ENCODE peak calls at places on chromosomes 2 and 18, in seven cellular contexts. C, K, V, D, M, J and Z are unnamed samples.
A peak's percentile ranks its signal among the peaks of the same experiment; 100 is the strongest.

GRCh38 chr2:54538537-54538936 is 82.4 kb downstream of the SPTBN1 start:
- DNase-seq in C (no peak), K (no peak), V (no peak), D (no peak), M (no peak), J (no peak), Z (no peak)

GRCh38 chr2:108345941-108346340 is 31.8 kb upstream of the SULT1C4 start:
- DNase-seq in C (no peak), K (no peak), V (no peak), D (no peak), M (no peak), J (no peak), Z (no peak)

GRCh38 chr2:208207769-208208168 is 17.9 kb upstream of the C2orf80 start:
- DNase-seq in C (no peak), K (no peak), V (no peak), D (no peak), M (no peak), J (no peak), Z (no peak)

GRCh38 chr2:43018179-43019024 is 208.0 kb downstream of the ZFP36L2 start:
- DNase-seq in C (no peak), K (no peak), V (peak; percentile 92), D (peak; percentile 87), M (peak; percentile 99), J (peak; percentile 87), Z (peak; percentile 52)

GRCh38 chr18:6633370-6633769 is 96.1 kb upstream of the ARHGAP28 start:
- DNase-seq in C (no peak), K (no peak), V (no peak), D (no peak), M (no peak), J (no peak), Z (no peak)

GRCh38 chr2:65309699-65310098 is 82.1 kb downstream of the ACTR2 start:
- DNase-seq in C (no peak), K (no peak), V (no peak), D (no peak), M (no peak), J (no peak), Z (no peak)

GRCh38 chr2:68237976-68238580 is 14.3 kb downstream of the PPP3R1 start:
- DNase-seq in C (no peak), K (no peak), V (no peak), D (no peak), M (no peak), J (no peak), Z (no peak)

GRCh38 chr2:231665208-231665921 is 43.0 kb upstream of the PTMA start:
- DNase-seq in C (no peak), K (no peak), V (no peak), D (no peak), M (no peak), J (no peak), Z (no peak)

GRCh38 chr2:203959265-203960034 is 22.9 kb downstream of the ICOS start:
- DNase-seq in C (no peak), K (no peak), V (no peak), D (no peak), M (no peak), J (no peak), Z (no peak)

GRCh38 chr2:218992703-218993344 is 398 bp downstream of the CRYBA2 start:
- DNase-seq in C (no peak), K (no peak), V (no peak), D (no peak), M (no peak), J (no peak), Z (peak; percentile 65)

GRCh38 chr2:162403884-162404283 is 60.0 kb downstream of the GCA start:
- DNase-seq in C (no peak), K (no peak), V (no peak), D (no peak), M (peak; percentile 53), J (no peak), Z (no peak)

GRCh38 chr2:202135111-202135874 is 62.2 kb downstream of the KIAA2012 start:
- DNase-seq in C (no peak), K (peak; percentile 97), V (no peak), D (peak; percentile 76), M (peak; percentile 99), J (peak; percentile 80), Z (no peak)

GRCh38 chr2:217756375-217757107 is 246.3 kb downstream of the TNS1 start:
- DNase-seq in C (peak; percentile 96), K (no peak), V (no peak), D (peak; percentile 60), M (peak; percentile 68), J (no peak), Z (no peak)

GRCh38 chr18:8705941-8706544 is 687 bp downstream of the MTCL1 start:
- DNase-seq in C (peak; percentile 25), K (no peak), V (no peak), D (no peak), M (peak; percentile 24), J (no peak), Z (no peak)

GRCh38 chr2:106885981-106886915 is at the start of gene ST6GAL2:
- DNase-seq in C (peak; percentile 39), K (no peak), V (no peak), D (no peak), M (peak; percentile 29), J (peak; percentile 80), Z (peak; percentile 94)
- TF ChIP-seq CTCF in C (peak; percentile 18), K (no peak), V (no peak), D (no peak), M (no peak), J (no peak), Z (peak; percentile 60)

GRCh38 chr2:183359867-183360266 is 235.6 kb downstream of the NUP35 start:
- DNase-seq in C (no peak), K (no peak), V (no peak), D (no peak), M (peak; percentile 21), J (no peak), Z (no peak)
- TF ChIP-seq CTCF in C (peak; percentile 12), K (peak; percentile 5), V (no peak), D (no peak), M (peak; percentile 29), J (no peak), Z (peak; percentile 78)

GRCh38 chr18:45851196-45851925 is 25.9 kb downstream of the SIGLEC15 start:
- DNase-seq in C (no peak), K (no peak), V (no peak), D (no peak), M (no peak), J (no peak), Z (no peak)

GRCh38 chr18:45847119-45847518 is 21.6 kb downstream of the SIGLEC15 start:
- DNase-seq in C (no peak), K (no peak), V (no peak), D (no peak), M (no peak), J (no peak), Z (no peak)

GRCh38 chr18:45852631-45853030 is 27.2 kb downstream of the SIGLEC15 start:
- DNase-seq in C (no peak), K (no peak), V (no peak), D (no peak), M (peak; percentile 53), J (no peak), Z (no peak)

GRCh38 chr18:45849529-45849928 is 24.1 kb downstream of the SIGLEC15 start:
- DNase-seq in C (no peak), K (no peak), V (no peak), D (no peak), M (no peak), J (no peak), Z (no peak)

DNA sequence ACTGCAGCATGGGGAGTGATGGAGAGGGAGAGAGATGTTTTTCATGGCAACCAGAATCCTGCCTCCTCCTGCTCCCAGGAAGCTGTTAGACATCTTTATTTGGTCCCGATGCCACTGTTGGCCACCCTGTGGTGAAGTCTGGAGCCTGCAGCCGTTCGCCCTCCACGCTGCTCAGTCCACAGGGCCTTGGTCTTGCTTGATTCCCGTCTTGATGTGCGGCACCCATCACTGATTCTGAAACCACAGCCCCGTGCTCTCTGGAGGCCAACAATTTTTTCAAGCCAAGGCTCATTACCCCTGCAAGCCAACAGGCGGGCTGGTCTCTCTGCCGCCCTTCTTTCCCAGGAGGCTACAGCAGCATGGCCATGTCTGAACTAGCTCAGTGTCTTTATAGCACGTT is 24.5 kb downstream of the SIGLEC15 start:
- DNase-seq in C (no peak), K (no peak), V (no peak), D (no peak), M (no peak), J (no peak), Z (no peak)
- TF ChIP-seq CTCF in C (peak; percentile 47), K (peak; percentile 40), V (no peak), D (no peak), M (peak; percentile 21), J (no peak), Z (peak; percentile 65)

DNA sequence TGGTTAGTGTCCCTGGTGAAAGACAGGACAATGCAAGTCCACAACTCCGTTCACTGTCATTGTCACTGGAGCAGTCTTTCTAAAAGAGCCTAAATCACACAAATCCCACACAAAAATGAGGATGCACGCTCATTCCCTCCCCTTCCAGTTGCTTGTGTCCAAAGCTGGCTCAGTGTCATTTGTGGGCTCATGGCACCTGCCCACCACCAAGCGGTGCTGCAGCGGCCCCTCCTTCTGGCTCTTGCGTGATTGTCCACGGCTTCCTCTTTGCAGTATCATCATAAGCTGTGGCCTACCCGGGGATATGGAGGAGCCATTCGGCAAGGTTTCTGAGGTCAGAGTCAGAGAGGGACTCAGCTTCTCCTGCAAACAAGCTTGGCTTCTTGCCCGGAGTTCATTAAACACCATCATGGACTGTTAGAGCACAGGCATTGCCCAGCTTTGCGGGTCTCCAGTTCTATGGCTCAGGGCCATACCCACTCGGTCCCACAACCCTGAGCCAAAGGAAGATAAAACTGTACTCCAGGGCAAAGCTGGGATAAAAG is 179.4 kb upstream of the AGAP1 start:
- DNase-seq in C (no peak), K (no peak), V (no peak), D (no peak), M (peak; percentile 16), J (no peak), Z (no peak)
- TF ChIP-seq CTCF in C (no peak), K (no peak), V (no peak), D (no peak), M (no peak), J (no peak), Z (no peak)

GRCh38 chr2:41395692-41396091 is 652.1 kb upstream of the PKDCC start:
- DNase-seq in C (no peak), K (no peak), V (no peak), D (no peak), M (no peak), J (no peak), Z (no peak)

GRCh38 chr2:41394541-41394940 is 653.3 kb upstream of the PKDCC start:
- DNase-seq in C (no peak), K (no peak), V (no peak), D (no peak), M (no peak), J (no peak), Z (no peak)

GRCh38 chr2:41405429-41405828 is 642.4 kb upstream of the PKDCC start:
- DNase-seq in C (no peak), K (no peak), V (no peak), D (no peak), M (no peak), J (no peak), Z (no peak)

DNA sequence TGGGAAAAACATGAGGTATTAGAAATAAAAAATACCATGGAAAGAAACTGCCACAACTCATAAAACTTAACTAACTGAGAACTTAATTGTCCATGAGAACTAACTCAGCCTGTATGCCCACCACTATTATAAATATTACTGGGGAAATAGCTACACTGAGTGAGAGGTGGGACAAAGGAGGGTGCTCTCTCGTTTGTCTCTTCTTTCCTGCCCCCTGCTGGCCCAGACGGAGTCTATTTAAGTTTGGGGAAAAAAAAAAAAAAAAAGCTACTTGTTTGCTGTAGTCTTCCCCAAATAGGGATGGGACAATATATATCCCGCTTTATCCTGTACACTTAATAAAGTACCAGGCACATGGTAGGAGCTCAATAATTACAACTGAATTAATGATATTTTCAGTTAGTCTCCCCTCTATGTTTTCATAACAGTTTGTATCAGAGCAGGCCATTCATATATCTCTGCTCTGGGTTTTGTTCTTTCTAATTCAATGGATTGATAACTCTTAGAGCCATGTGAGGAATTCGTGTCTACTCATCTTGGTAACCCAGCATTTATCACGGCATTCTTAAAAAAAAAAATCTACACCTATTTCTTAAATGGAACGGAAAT is 647.7 kb upstream of the PKDCC start:
- DNase-seq in C (peak; percentile 16), K (no peak), V (no peak), D (no peak), M (peak; percentile 32), J (no peak), Z (no peak)
- TF ChIP-seq CTCF in C (peak; percentile 54), K (peak; percentile 40), V (no peak), D (no peak), M (peak; percentile 30), J (no peak), Z (peak; percentile 61)